ENCODE peak calls at places on chromosome 15, in four cellular contexts. H is K562, L is IMR-90, J is HepG2. A is an unnamed sample.

GRCh38 chr15:59918994-59919951 is 84.8 kb upstream of the FOXB1 start:
- DNase-seq in H (no peak), L (peak), J (no peak), A (peak)

GRCh38 chr15:59138243-59138642 is 33.3 kb downstream of the CCNB2 start:
- DNase-seq in H (peak), L (peak), J (peak), A (no peak)

GRCh38 chr15:36585774-36586173 is 6.3 kb downstream of the CDIN1 start:
- DNase-seq in H (no peak), L (no peak), J (no peak), A (no peak)

GRCh38 chr15:41894791-41895463 is 1.1 kb upstream of the SPTBN5 start:
- DNase-seq in H (peak), L (peak), J (peak), A (peak)

GRCh38 chr15:33320017-33320416 is 9.2 kb downstream of the RYR3 start:
- DNase-seq in H (no peak), L (no peak), J (no peak), A (no peak)

GRCh38 chr15:51912528-51912927 is 59.0 kb downstream of the LEO1 start:
- DNase-seq in H (no peak), L (no peak), J (peak), A (no peak)

GRCh38 chr15:44738340-44738984 is 2.1 kb downstream of the TRIM69 start:
- DNase-seq in H (peak), L (peak), J (peak), A (no peak)

GRCh38 chr15:49990835-49991540 is 128.0 kb downstream of the ATP8B4 start:
- DNase-seq in H (no peak), L (peak), J (no peak), A (no peak)

GRCh38 chr15:31455499-31455898 is 128.9 kb downstream of the KLF13 start:
- DNase-seq in H (no peak), L (no peak), J (no peak), A (no peak)

GRCh38 chr15:31464216-31465082 is 137.8 kb downstream of the KLF13 start:
- DNase-seq in H (no peak), L (no peak), J (no peak), A (no peak)

GRCh38 chr15:71232411-71232810 is 117.1 kb downstream of the THSD4 start:
- DNase-seq in H (no peak), L (peak), J (no peak), A (no peak)

GRCh38 chr15:79640206-79640605 is 208.1 kb downstream of the MINAR1 start:
- DNase-seq in H (no peak), L (peak), J (peak), A (no peak)

GRCh38 chr15:46275701-46276100 is 640.9 kb downstream of the SQOR start:
- DNase-seq in H (no peak), L (no peak), J (no peak), A (no peak)

GRCh38 chr15:89196241-89196640 is 25.1 kb downstream of the RLBP1 start:
- DNase-seq in H (no peak), L (no peak), J (no peak), A (no peak)

GRCh38 chr15:55277116-55277564 is 12.5 kb downstream of the RAB27A start:
- DNase-seq in H (no peak), L (peak), J (no peak), A (peak)

GRCh38 chr15:43920815-43921214 is 94.0 kb downstream of the WDR76 start:
- DNase-seq in H (no peak), L (peak), J (no peak), A (no peak)

GRCh38 chr15:31157644-31158069 is 56.1 kb upstream of the TRPM1 start:
- DNase-seq in H (no peak), L (no peak), J (peak), A (no peak)

GRCh38 chr15:89067751-89068150 is 20.5 kb upstream of the ABHD2 start:
- DNase-seq in H (no peak), L (peak), J (no peak), A (no peak)

GRCh38 chr15:60787737-60788513 is 309.0 kb upstream of the ICE2 start:
- DNase-seq in H (no peak), L (no peak), J (no peak), A (no peak)

GRCh38 chr15:29476503-29477080 is 207.0 kb upstream of the NSMCE3 start:
- DNase-seq in H (no peak), L (no peak), J (no peak), A (no peak)

GRCh38 chr15:71572452-71573053 is 237.8 kb upstream of the NR2E3 start:
- DNase-seq in H (no peak), L (no peak), J (no peak), A (no peak)

GRCh38 chr15:101359365-101359947 is 64.4 kb upstream of the SNRPA1 start:
- DNase-seq in H (no peak), L (peak), J (no peak), A (no peak)

GRCh38 chr15:101431748-101432147 is 57.8 kb downstream of the PCSK6 start:
- DNase-seq in H (no peak), L (no peak), J (no peak), A (no peak)

GRCh38 chr15:63349156-63349555 is 32.5 kb downstream of the CA12 start:
- DNase-seq in H (no peak), L (no peak), J (no peak), A (no peak)

GRCh38 chr15:100348578-100348977 is 6.8 kb upstream of the ADAMTS17 start:
- DNase-seq in H (no peak), L (no peak), J (no peak), A (no peak)

GRCh38 chr15:100350434-100351226 is 8.9 kb upstream of the ADAMTS17 start:
- DNase-seq in H (no peak), L (peak), J (peak), A (no peak)

GRCh38 chr15:100346866-100347512 is 5.2 kb upstream of the ADAMTS17 start:
- DNase-seq in H (no peak), L (no peak), J (no peak), A (no peak)

GRCh38 chr15:100349321-100349695 is 7.5 kb upstream of the ADAMTS17 start:
- DNase-seq in H (no peak), L (no peak), J (no peak), A (no peak)

GRCh38 chr15:100349696-100350433 is 8.1 kb upstream of the ADAMTS17 start:
- DNase-seq in H (peak), L (peak), J (peak), A (peak)
- TF ChIP-seq POLR2A in H (no peak), L (no peak), J (no peak), A (no peak)

DNA sequence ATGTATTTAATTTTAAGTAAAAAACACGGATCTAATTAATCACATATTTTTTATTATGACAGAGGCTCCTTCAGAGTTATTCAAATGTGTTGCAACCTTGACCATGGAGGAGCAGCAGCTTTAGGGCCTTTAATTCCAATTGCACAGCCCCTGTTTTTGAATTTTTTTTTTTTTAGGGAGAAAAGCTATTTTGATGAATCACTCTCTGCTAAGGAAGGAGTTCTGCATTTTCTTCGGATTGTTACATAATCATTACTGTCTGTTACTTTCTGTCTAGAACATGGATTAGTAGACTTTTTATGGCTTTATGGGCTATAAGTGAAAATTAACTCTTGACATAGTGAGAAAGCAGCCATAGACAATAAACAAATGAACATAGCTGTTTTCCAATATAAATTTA is 90.8 kb downstream of the MCTP2 start:
- DNase-seq in H (no peak), L (peak), J (no peak), A (no peak)
- TF ChIP-seq MXI1 in H (no peak), L (no peak), J (no peak), A (no peak)

DNA sequence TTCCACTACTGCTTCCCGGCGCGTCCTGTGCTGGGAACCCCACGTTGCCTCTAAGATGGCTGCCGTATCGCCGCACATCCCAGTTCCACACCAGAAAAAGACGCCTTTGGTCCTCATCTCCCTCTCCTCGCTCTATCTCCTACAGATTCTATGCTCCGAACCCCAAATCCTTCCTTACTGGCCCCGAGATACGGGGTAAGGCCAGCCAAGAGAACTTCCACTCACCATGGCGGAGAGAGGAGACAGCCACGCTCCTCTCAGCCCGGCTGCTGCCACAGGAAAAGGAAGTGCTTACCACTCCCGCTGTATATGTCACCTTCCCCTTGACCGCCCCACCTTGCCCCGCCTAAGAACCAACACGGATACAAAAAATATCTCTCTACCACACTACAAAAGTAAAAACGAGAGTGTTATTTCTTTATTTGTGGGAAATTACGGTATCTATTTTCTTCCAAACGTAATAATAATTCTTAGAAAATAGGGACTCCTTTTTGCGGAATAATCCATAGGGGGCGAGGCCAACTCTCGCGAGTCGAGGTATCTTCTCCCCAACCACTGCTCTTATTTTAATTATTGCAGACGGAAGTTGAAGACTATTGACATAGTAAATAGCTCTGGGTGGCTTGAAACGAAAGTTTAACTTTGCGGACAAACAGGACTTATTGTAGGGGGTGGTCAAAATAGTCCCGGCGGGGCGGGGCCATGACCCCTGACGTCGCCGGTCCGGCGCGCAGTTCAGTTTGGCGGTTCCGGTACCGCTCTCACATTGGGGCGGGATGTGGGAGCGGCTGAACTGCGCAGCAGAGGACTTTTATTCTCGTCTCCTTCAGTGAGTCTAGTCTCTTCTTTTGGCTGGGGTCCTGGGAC is at the start of the genes RPL4 and ZWILCH:
- DNase-seq in H (peak), L (peak), J (peak), A (peak)
- TF ChIP-seq POLR2A in H (peak), L (peak), J (peak), A (peak)

GRCh38 chr15:66080791-66081475 is 172.6 kb downstream of the MEGF11 start:
- DNase-seq in H (peak), L (peak), J (peak), A (no peak)
- TF ChIP-seq MXI1 in H (no peak), L (peak), J (no peak), A (no peak)

GRCh38 chr15:84819791-84820190 is 2.6 kb downstream of the ALPK3 start:
- DNase-seq in H (no peak), L (no peak), J (no peak), A (no peak)

GRCh38 chr15:84817461-84818081 is 415 bp downstream of the ALPK3 start:
- DNase-seq in H (no peak), L (no peak), J (no peak), A (no peak)

GRCh38 chr15:84816694-84817460 is at the start of gene ALPK3:
- DNase-seq in H (no peak), L (no peak), J (no peak), A (no peak)

GRCh38 chr15:84819291-84819768 is 2.2 kb downstream of the ALPK3 start:
- DNase-seq in H (peak), L (no peak), J (peak), A (no peak)

DNA sequence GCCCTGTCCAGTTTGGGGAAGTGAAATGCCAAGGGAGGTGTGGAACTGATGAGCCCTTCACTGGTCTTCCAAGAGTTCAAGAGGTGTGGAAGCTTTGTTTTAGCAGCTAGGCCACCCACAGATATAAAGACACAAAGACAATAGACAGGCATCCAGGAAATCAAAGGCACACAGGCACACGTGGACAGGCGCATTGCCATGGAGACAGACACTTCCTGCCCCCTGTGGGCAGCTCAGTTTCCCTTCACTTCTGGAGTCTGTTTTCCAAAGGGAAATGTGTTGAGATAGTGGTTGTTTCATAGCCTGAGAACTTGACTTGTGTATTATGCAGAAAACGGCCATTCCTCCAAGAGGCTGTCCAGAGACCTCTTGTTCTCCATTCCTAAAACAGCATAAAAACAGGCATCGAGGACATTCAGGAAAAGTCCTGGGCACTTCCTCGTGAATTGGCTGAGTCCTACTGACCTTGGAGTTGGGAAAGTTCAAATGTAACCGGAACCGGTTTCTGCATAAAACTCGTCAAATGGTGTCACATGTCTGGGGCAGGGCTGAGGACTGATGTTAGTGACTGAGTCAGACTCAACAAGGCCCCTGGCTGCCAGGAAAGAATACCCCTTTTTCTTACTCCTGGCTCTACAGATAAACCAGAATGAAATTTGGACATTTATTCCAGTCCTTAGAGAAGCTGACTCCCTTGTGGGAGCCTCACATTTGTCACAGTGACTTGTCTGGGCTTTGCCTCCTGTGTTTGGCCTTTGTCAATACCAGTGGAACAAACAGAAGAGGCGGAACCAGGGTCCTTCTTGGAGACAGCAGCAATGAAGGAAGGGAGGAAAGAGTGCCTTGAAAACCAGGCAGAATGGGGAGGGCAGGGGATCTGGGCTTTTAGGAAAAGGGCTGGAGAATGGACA is 1.3 kb downstream of the ALPK3 start:
- DNase-seq in H (no peak), L (peak), J (peak), A (no peak)
- TF ChIP-seq POLR2A in H (no peak), L (no peak), J (no peak), A (no peak)